ENCODE peak calls at places on chromosome 3, in nine cellular contexts. J, S, C, P, Q, X, F, K and G are unnamed samples.

GRCh38 chr3:191415566-191415965 is 45.4 kb upstream of the PYDC2 start:
- DNase-seq in Q (no peak), S (no peak), F (no peak), X (no peak), C (no peak), J (no peak), K (no peak), P (no peak), G (no peak)

GRCh38 chr3:81380234-81380633 is 381.2 kb downstream of the GBE1 start:
- DNase-seq in S (no peak), F (no peak), C (no peak), X (no peak), K (no peak), Q (no peak), J (no peak), P (no peak), G (no peak)

GRCh38 chr3:152909180-152909883 is 74.4 kb downstream of the P2RY1 start:
- DNase-seq in X (no peak), K (no peak), S (no peak), C (no peak), Q (no peak), F (no peak), P (no peak), J (no peak), G (no peak)

GRCh38 chr3:186068243-186068552 is 40.7 kb downstream of the ETV5 start:
- DNase-seq in J (no peak), S (no peak), F (no peak), X (no peak), Q (no peak), C (no peak), K (no peak), P (no peak), G (no peak)

GRCh38 chr3:59240856-59241255 is 191.0 kb upstream of the CFAP20DC start:
- DNase-seq in K (no peak), P (no peak), C (no peak), Q (no peak), S (no peak), J (no peak), F (no peak), X (no peak), G (no peak)

GRCh38 chr3:14834807-14835466 is 16.2 kb downstream of the FGD5 start:
- DNase-seq in J (no peak), S (no peak), F (no peak), K (no peak), P (no peak), C (no peak), X (no peak), Q (no peak), G (no peak)

GRCh38 chr3:51581529-51581928 is 43.0 kb downstream of the RAD54L2 start:
- DNase-seq in S (no peak), P (no peak), J (no peak), F (no peak), C (no peak), Q (no peak), X (no peak), K (no peak), G (no peak)

GRCh38 chr3:9940746-9941145 is 7.1 kb downstream of the CRELD1 start:
- DNase-seq in Q (no peak), J (no peak), C (no peak), K (no peak), P (no peak), S (no peak), F (no peak), X (no peak), G (no peak)

GRCh38 chr3:76242886-76243753 is 457.8 kb upstream of the ZNF717 start:
- DNase-seq in F (no peak), P (no peak), S (no peak), K (no peak), X (no peak), J (no peak), Q (no peak), C (no peak), G (no peak)

GRCh38 chr3:39180546-39181346 is 11.6 kb downstream of the XIRP1 start:
- DNase-seq in K (peak; percentile 94), X (peak; percentile 97), C (peak; percentile 79), Q (peak; percentile 93), F (peak; percentile 89), J (peak; percentile 98), S (peak; percentile 96), P (peak; percentile 95), G (peak; percentile 96)
- H3K4me3 ChIP-seq in K (no peak overlapping the region), X (peak overlapping the region; percentile 36), C (peak overlapping the region; percentile 73), Q (peak overlapping the region; percentile 28), F (peak overlapping the region; percentile 37), J (no peak overlapping the region), S (peak overlapping the region; percentile 42), P (peak overlapping the region; percentile 51), G (peak overlapping the region; percentile 44)

GRCh38 chr3:55443346-55443745 is 43.8 kb downstream of the WNT5A start:
- DNase-seq in Q (no peak), S (no peak), X (no peak), K (no peak), C (no peak), P (no peak), J (no peak), F (no peak), G (no peak)

GRCh38 chr3:55445551-55445950 is 41.6 kb downstream of the WNT5A start:
- DNase-seq in Q (no peak), C (no peak), P (no peak), F (peak; percentile 52), X (peak; percentile 40), K (peak; percentile 73), J (no peak), S (peak; percentile 70), G (no peak)

GRCh38 chr3:55440406-55440708 is 46.7 kb downstream of the WNT5A start:
- DNase-seq in P (no peak), J (no peak), Q (no peak), F (no peak), C (no peak), X (no peak), S (no peak), K (no peak), G (no peak)

GRCh38 chr3:55439657-55440405 is 47.3 kb downstream of the WNT5A start:
- DNase-seq in S (no peak), Q (no peak), K (no peak), P (no peak), X (no peak), J (no peak), F (no peak), C (no peak), G (no peak)

DNA sequence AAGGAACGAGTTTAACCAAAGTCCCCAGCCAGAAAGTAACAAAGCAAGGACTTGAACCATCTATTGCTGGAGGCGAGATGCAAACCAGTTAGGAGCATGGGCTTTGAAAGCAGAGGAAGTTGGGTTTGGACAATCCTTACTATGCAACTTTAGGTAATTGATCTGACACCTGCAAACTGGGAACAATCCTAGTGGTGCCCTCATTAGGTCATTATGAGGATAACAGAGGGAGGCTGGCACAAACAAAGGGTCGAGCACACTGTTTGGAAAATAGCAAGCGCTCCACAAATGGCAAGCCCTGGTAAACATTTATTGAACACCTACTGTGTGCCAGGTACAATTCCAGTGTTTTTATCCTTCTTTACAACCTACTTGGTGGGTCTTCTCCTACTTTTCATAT is 45.6 kb downstream of the WNT5A start:
- DNase-seq in K (no peak), S (no peak), F (no peak), X (no peak), J (no peak), P (no peak), Q (no peak), C (no peak), G (no peak)
- TF ChIP-seq CTCF in K (no peak), S (no peak), F (no peak), X (no peak), J (no peak), P (no peak), Q (no peak), C (no peak), G (no peak)

DNA sequence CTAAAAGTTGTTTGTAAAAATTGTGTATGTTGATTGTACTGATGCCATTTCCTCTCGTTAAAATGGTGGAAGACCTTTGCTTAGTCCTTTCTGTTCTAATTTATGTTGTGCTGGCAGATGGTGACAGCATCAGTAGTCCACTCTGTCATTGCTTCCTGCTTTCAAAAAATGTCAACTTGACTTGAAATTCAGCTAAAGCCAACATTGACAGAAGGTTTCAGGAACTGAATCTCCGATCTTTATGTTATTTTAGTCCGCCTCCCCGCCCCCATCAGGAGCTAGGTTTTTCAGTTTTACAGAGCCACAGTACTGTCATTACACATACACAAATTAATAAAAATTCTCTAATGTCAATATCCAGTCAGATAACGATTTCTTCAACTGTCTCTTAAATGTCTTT is 1.5 kb downstream of the CEP63 start:
- DNase-seq in J (no peak), C (no peak), X (no peak), K (peak; percentile 42), F (no peak), S (no peak), Q (no peak), P (peak; percentile 34), G (no peak)
- H3K4me3 ChIP-seq in J (no peak overlapping the region), C (peak overlapping the region; percentile 99), X (no peak overlapping the region), K (no peak overlapping the region), F (no peak overlapping the region), S (peak overlapping the region; percentile 88), Q (no peak overlapping the region), P (peak overlapping the region; percentile 95), G (peak overlapping the region; percentile 73)

GRCh38 chr3:29022976-29023375 is 257.9 kb upstream of the RBMS3 start:
- DNase-seq in J (no peak), X (no peak), Q (no peak), P (no peak), K (no peak), F (no peak), S (no peak), C (no peak), G (no peak)
- TF ChIP-seq CTCF in J (no peak), X (no peak), Q (no peak), P (no peak), K (no peak), F (no peak), S (no peak), C (no peak), G (no peak)

DNA sequence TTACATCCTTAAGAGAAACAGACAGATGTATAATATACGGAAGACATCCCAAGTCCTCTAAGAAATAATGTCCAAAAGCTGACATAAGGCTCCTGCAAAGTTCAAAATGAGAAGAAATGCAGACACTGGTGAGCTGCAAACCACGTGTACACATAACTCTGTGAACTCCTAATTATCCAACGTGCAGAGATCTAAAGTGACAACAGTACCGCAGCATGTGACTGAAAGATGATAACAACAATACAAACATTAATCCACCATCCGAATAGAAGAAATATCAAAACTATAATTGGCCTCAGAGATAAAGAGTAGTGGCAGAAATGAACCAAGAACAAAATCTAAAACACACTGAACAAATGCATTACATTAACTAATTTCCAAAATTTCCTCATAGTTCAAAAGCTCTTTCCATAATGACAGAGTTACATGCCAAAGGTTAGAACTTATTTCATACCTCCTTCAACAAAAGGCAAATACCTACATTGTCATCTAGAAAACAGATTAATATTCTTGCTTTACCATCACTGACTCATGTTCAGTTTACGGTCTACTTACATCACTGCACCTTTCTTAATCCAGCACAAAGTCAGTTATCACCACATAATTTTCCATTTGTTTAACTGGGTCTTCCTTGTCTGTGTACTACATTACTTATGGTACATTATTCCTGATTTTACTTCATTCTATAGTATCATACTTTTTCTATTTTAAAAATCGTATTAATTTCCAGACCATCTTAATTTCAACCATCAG is 2.2 kb downstream of the PDCD10 start:
- DNase-seq in F (no peak), P (no peak), X (no peak), C (no peak), S (no peak), J (no peak), K (no peak), Q (no peak), G (no peak)
- H3K4me3 ChIP-seq in F (no peak overlapping the region), P (no peak overlapping the region), X (no peak overlapping the region), C (no peak overlapping the region), S (no peak overlapping the region), J (no peak overlapping the region), K (no peak overlapping the region), Q (no peak overlapping the region), G (no peak overlapping the region)